ENCODE peak calls at places on chromosomes 6 and 20, in four cellular contexts. H is NCI-H510A treated with DMSO at 0.1 percent for 48 hours, P is DND-41, B is ACHN. R is an unnamed sample.

GRCh38 chr6:17394192-17394611 is 807 bp downstream of the CAP2 start:
- DNase-seq in H (no peak), P (no peak), B (peak; percentile 87), R (peak; percentile 81)

GRCh38 chr20:53129557-53129956 is 157.4 kb downstream of the TSHZ2 start:
- DNase-seq in H (no peak), P (no peak), B (no peak), R (no peak)

GRCh38 chr20:36097331-36097730 is 57.2 kb upstream of the EPB41L1 start:
- DNase-seq in H (no peak), P (no peak), B (no peak), R (no peak)

GRCh38 chr6:168179702-168180382 is 100.8 kb upstream of the FRMD1 start:
- DNase-seq in H (no peak), P (no peak), B (no peak), R (no peak)

GRCh38 chr6:145497006-145497405 is 238.3 kb downstream of the EPM2A start:
- DNase-seq in H (no peak), P (no peak), B (no peak), R (no peak)

GRCh38 chr20:760751-761417 is 7.4 kb downstream of the SLC52A3 start:
- DNase-seq in H (no peak), P (no peak), B (no peak), R (peak; percentile 70)

GRCh38 chr20:39993737-39994136 is 695.3 kb downstream of the MAFB start:
- DNase-seq in H (peak; percentile 57), P (no peak), B (no peak), R (no peak)

GRCh38 chr20:33166533-33167113 is 1.3 kb upstream of the BPIFA2 start:
- DNase-seq in H (no peak), P (no peak), B (no peak), R (no peak)

GRCh38 chr6:42339991-42340401 is 111.7 kb downstream of the TRERF1 start:
- DNase-seq in H (no peak), P (no peak), B (no peak), R (no peak)

GRCh38 chr20:41432620-41433602 is 66.3 kb upstream of the EMILIN3 start:
- DNase-seq in H (no peak), P (no peak), B (no peak), R (no peak)

GRCh38 chr6:34919651-34920050 is 30.6 kb downstream of the ANKS1A start:
- DNase-seq in H (no peak), P (no peak), B (no peak), R (no peak)

GRCh38 chr6:170289971-170290305 is 940 bp downstream of the DLL1 start:
- DNase-seq in H (no peak), P (no peak), B (no peak), R (no peak)

GRCh38 chr6:49923826-49924225 is 40.1 kb downstream of the DEFB114 start:
- DNase-seq in H (peak; percentile 14), P (no peak), B (no peak), R (no peak)

GRCh38 chr20:63705232-63706026 is 2.3 kb downstream of the ARFRP1 start:
- DNase-seq in H (no peak), P (no peak), B (no peak), R (no peak)

GRCh38 chr6:156557269-156557885 is 219.8 kb upstream of the ARID1B start:
- DNase-seq in H (peak; percentile 85), P (no peak), B (no peak), R (peak; percentile 63)

GRCh38 chr6:20403080-20403765 is 1.5 kb downstream of the E2F3 start:
- DNase-seq in H (peak; percentile 59), P (peak; percentile 96), B (peak; percentile 92), R (peak; percentile 93)

GRCh38 chr6:25476126-25476525 is 175.9 kb upstream of the SCGN start:
- DNase-seq in H (no peak), P (no peak), B (peak; percentile 51), R (no peak)

GRCh38 chr6:46329568-46329967 is 158.8 kb upstream of the ENPP5 start:
- DNase-seq in H (no peak), P (no peak), B (no peak), R (no peak)

GRCh38 chr6:34305982-34306702 is 57.3 kb upstream of the SMIM29 start:
- DNase-seq in H (no peak), P (no peak), B (no peak), R (no peak)

GRCh38 chr20:64083380-64084208 is 604 bp downstream of the LKAAEAR1 start:
- DNase-seq in H (peak; percentile 54), P (peak; percentile 84), B (peak; percentile 81), R (peak; percentile 92)

GRCh38 chr6:7974932-7975763 is 64.6 kb upstream of the TXNDC5 start:
- DNase-seq in H (no peak), P (no peak), B (peak; percentile 72), R (peak; percentile 91)

GRCh38 chr6:85449818-85450577 is at the start of gene NT5E:
- DNase-seq in H (peak; percentile 18), P (no peak), B (peak; percentile 82), R (peak; percentile 59)

GRCh38 chr6:75418233-75418632 is 75.4 kb downstream of the FILIP1 start:
- DNase-seq in H (peak; percentile 8), P (no peak), B (peak; percentile 83), R (no peak)

GRCh38 chr6:104268389-104268788 is 591.3 kb downstream of the HACE1 start:
- DNase-seq in H (no peak), P (no peak), B (no peak), R (no peak)

GRCh38 chr20:15200139-15200538 is 862.7 kb upstream of the FLRT3 start:
- DNase-seq in H (no peak), P (no peak), B (no peak), R (no peak)

GRCh38 chr20:53622247-53623114 is 28.8 kb upstream of the ZNF217 start:
- DNase-seq in H (no peak), P (peak; percentile 37), B (peak; percentile 13), R (peak; percentile 20)

GRCh38 chr20:11080010-11080409 is 406.2 kb upstream of the JAG1 start:
- DNase-seq in H (no peak), P (no peak), B (no peak), R (no peak)

GRCh38 chr6:148885920-148886845 is 139.4 kb downstream of the UST start:
- DNase-seq in H (peak; percentile 59), P (no peak), B (no peak), R (no peak)

GRCh38 chr6:84422380-84422968 is 195.0 kb upstream of the CEP162 start:
- DNase-seq in H (no peak), P (peak; percentile 15), B (peak; percentile 65), R (peak; percentile 75)

GRCh38 chr6:35238843-35239289 is 20.7 kb upstream of the ZNF76 start:
- DNase-seq in H (peak; percentile 89), P (no peak), B (no peak), R (peak; percentile 56)

GRCh38 chr6:49072146-49072545 is 390.9 kb downstream of the MMUT start:
- DNase-seq in H (no peak), P (no peak), B (no peak), R (no peak)

GRCh38 chr20:25486377-25486776 is 78.9 kb downstream of the GINS1 start:
- DNase-seq in H (no peak), P (peak; percentile 97), B (no peak), R (no peak)

GRCh38 chr6:168959696-168960095 is 293.9 kb downstream of the THBS2 start:
- DNase-seq in H (no peak), P (no peak), B (no peak), R (no peak)

GRCh38 chr6:75882734-75883133 is 133.7 kb downstream of the MYO6 start:
- DNase-seq in H (no peak), P (no peak), B (peak; percentile 27), R (no peak)

GRCh38 chr6:138724015-138724414 is 49.6 kb upstream of the CCDC28A start:
- DNase-seq in H (no peak), P (no peak), B (no peak), R (peak; percentile 35)

GRCh38 chr6:44149369-44150012 is 9.1 kb upstream of the CAPN11 start:
- DNase-seq in H (no peak), P (no peak), B (no peak), R (no peak)

GRCh38 chr6:85132091-85132490 is 317.8 kb upstream of the NT5E start:
- DNase-seq in H (no peak), P (no peak), B (no peak), R (no peak)

GRCh38 chr20:57746832-57747404 is 37.1 kb upstream of the PMEPA1 start:
- DNase-seq in H (no peak), P (no peak), B (no peak), R (no peak)

GRCh38 chr6:118306640-118307238 is 241.4 kb upstream of the PLN start:
- DNase-seq in H (no peak), P (no peak), B (no peak), R (no peak)

GRCh38 chr20:55417797-55418196 is 587.5 kb downstream of the CBLN4 start:
- DNase-seq in H (no peak), P (no peak), B (no peak), R (peak; percentile 27)

R was measured in hepatocyte.